ENCODE peak calls at places on chromosomes 6 and 20, in ten cellular contexts. W, T, Q, U, R, C, Z, I, Y and J are unnamed samples.

GRCh38 chr20:56735087-56735642 is 106.1 kb downstream of the TFAP2C start:
- DNase-seq in U (no peak), Y (no peak), W (no peak), T (no peak), R (no peak), I (no peak), C (no peak), Q (no peak), Z (no peak), J (no peak)

GRCh38 chr6:167733740-167734661 is 92.7 kb upstream of the AFDN start:
- DNase-seq in Z (peak), I (no peak), R (peak), Q (peak), T (peak), C (peak), U (no peak), Y (no peak), W (peak), J (no peak)

GRCh38 chr6:98946877-98947410 is 802 bp downstream of the FBXL4 start:
- DNase-seq in Q (peak), C (peak), R (no peak), Z (peak), W (no peak), T (peak), U (no peak), Y (peak), I (no peak), J (peak)

GRCh38 chr6:117469356-117469755 is 13.1 kb upstream of the DCBLD1 start:
- DNase-seq in U (no peak), R (no peak), I (no peak), Y (no peak), T (no peak), Q (no peak), W (no peak), Z (no peak), C (no peak), J (no peak)

GRCh38 chr6:63742060-63742459 is 106.5 kb downstream of the PHF3 start:
- DNase-seq in I (no peak), U (no peak), Y (no peak), W (no peak), Z (no peak), C (no peak), Q (no peak), T (no peak), R (no peak), J (no peak)

GRCh38 chr6:3484240-3484639 is 27.4 kb upstream of the SLC22A23 start:
- DNase-seq in T (no peak), I (no peak), C (no peak), Y (peak), U (no peak), R (no peak), Z (no peak), Q (no peak), W (no peak), J (no peak)

GRCh38 chr20:16927031-16927430 is 178.9 kb downstream of the OTOR start:
- DNase-seq in R (no peak), I (no peak), T (no peak), U (no peak), W (no peak), C (no peak), Q (no peak), Y (no peak), Z (no peak), J (no peak)

GRCh38 chr6:163494279-163494727 is 79.8 kb downstream of the QKI start:
- DNase-seq in R (no peak), U (no peak), C (no peak), Z (no peak), Y (peak), T (no peak), I (peak), Q (no peak), W (no peak), J (no peak)

GRCh38 chr6:149254241-149254640 is 63.3 kb upstream of the TAB2 start:
- DNase-seq in C (no peak), R (no peak), Q (no peak), I (no peak), U (no peak), T (no peak), Y (no peak), W (no peak), Z (no peak), J (no peak)

GRCh38 chr20:43583982-43584432 is 6.7 kb upstream of the IFT52 start:
- DNase-seq in T (peak), Z (no peak), C (peak), Y (peak), W (peak), U (peak), I (no peak), R (peak), Q (peak), J (peak)

GRCh38 chr6:105901583-105901982 is 184.6 kb upstream of the PRDM1 start:
- DNase-seq in Y (no peak), C (no peak), I (peak), T (no peak), R (no peak), Q (no peak), W (no peak), U (no peak), Z (no peak), J (no peak)

GRCh38 chr20:31870703-31871601 is 518 bp downstream of the TTLL9 start:
- DNase-seq in Z (no peak), Y (peak), Q (no peak), C (no peak), U (no peak), T (no peak), W (no peak), I (no peak), R (no peak), J (no peak)

GRCh38 chr6:70375166-70375565 is 38.1 kb upstream of the FAM135A start:
- DNase-seq in I (no peak), Q (no peak), R (no peak), U (peak), W (no peak), C (no peak), T (no peak), Z (no peak), Y (peak), J (no peak)